ENCODE peak calls at places on chromosomes 2 and 18, in six cellular contexts. Q is upper lobe of right lung; J is activated T-helper 1 cell treated with anti-CD3 and anti-CD28 coated beads, Interleukin-12 subunit alpha, Interleukin-12 subunit beta, Interleukin-2, Interleukin-4 antibody, amounts not matched to agents 30 ng/mL and 10 ng/mL and 1 ng/mL, durations not matched to agents 14 hours and 24 hours and 36 hours; H is NCI-H460; S is CD14-positive monocyte; P is activated CD4-positive, alpha-beta T cell treated with anti-CD3 and anti-CD28 coated beads, Interleukin-2, amount 50 U/mL, for 48 hours. W is an unnamed sample.

GRCh38 chr2:3628800-3629199 is 29.2 kb upstream of the ALLC start:
- DNase-seq in Q (peak; percentile 56), J (no peak), H (no peak), S (no peak), P (no peak), W (no peak)

GRCh38 chr2:64214281-64215115 is 70.3 kb upstream of the PELI1 start:
- DNase-seq in Q (no peak), J (peak; percentile 33), H (no peak), S (no peak), P (peak; percentile 19), W (peak; percentile 65)

GRCh38 chr2:45851576-45852304 is 200.3 kb downstream of the PRKCE start:
- DNase-seq in Q (no peak), J (no peak), H (no peak), S (no peak), P (no peak), W (no peak)

GRCh38 chr2:173175222-173175621 is 99.6 kb downstream of the MAP3K20 start:
- DNase-seq in Q (no peak), J (no peak), H (no peak), S (no peak), P (no peak), W (no peak)

GRCh38 chr2:113180131-113180946 is 6.6 kb downstream of the PSD4 start:
- DNase-seq in Q (no peak), J (no peak), H (no peak), S (no peak), P (no peak), W (no peak)

GRCh38 chr2:101768480-101769077 is 71.1 kb downstream of the MAP4K4 start:
- DNase-seq in Q (no peak), J (no peak), H (no peak), S (no peak), P (no peak), W (no peak)

GRCh38 chr2:72153026-72153791 is 5.5 kb upstream of the CYP26B1 start:
- DNase-seq in Q (peak; percentile 54), J (no peak), H (no peak), S (peak; percentile 20), P (no peak), W (no peak)

GRCh38 chr2:113709022-113709421 is 47.4 kb downstream of the SLC35F5 start:
- DNase-seq in Q (no peak), J (no peak), H (no peak), S (no peak), P (no peak), W (no peak)

GRCh38 chr18:22332590-22332989 is 85.1 kb downstream of the CTAGE1 start:
- DNase-seq in Q (no peak), J (no peak), H (no peak), S (no peak), P (no peak), W (no peak)

GRCh38 chr2:11458753-11459152 is 7.2 kb downstream of the E2F6 start:
- DNase-seq in Q (no peak), J (no peak), H (no peak), S (no peak), P (no peak), W (no peak)

GRCh38 chr18:56235773-56236115 is 402.6 kb downstream of the TXNL1 start:
- DNase-seq in Q (no peak), J (no peak), H (no peak), S (no peak), P (no peak), W (no peak)

GRCh38 chr18:14976736-14977430 is 228.9 kb downstream of the ANKRD30B start:
- DNase-seq in Q (no peak), J (no peak), H (no peak), S (no peak), P (no peak), W (no peak)

GRCh38 chr18:23990474-23991410 is 23.8 kb upstream of the TTC39C start:
- DNase-seq in Q (no peak), J (no peak), H (no peak), S (no peak), P (no peak), W (no peak)

GRCh38 chr18:48761582-48761981 is 189.2 kb downstream of the SMAD7 start:
- DNase-seq in Q (no peak), J (no peak), H (no peak), S (no peak), P (no peak), W (no peak)

W was measured in B cell.